ENCODE peak calls at places on chromosomes 12 and 14, in seven cellular contexts. O is neural progenitor cell, D is astrocyte, P is MM.1S, Z is HCT116, J is fibroblast of lung, A is PC-3. W is an unnamed sample.

GRCh38 chr14:84804498-84805294 is 725.2 kb upstream of the FLRT2 start:
- DNase-seq in O (no peak), D (no peak), P (no peak), Z (no peak), J (no peak), A (no peak), W (no peak)

GRCh38 chr12:14454098-14454907 is 88.8 kb downstream of the ATF7IP start:
- DNase-seq in O (peak; percentile 76), D (peak; percentile 10), P (peak; percentile 39), Z (peak; percentile 59), J (peak; percentile 26), A (peak; percentile 59), W (peak; percentile 45)

GRCh38 chr12:103955811-103956514 is 9.7 kb upstream of the TDG start:
- DNase-seq in O (peak; percentile 44), D (peak; percentile 53), P (no peak), Z (no peak), J (peak; percentile 70), A (no peak), W (peak; percentile 40)

GRCh38 chr14:61927521-61927920 is 165.3 kb downstream of the SNAPC1 start:
- DNase-seq in O (peak; percentile 6), D (peak; percentile 84), P (no peak), Z (no peak), J (peak; percentile 87), A (peak; percentile 87), W (peak; percentile 83)

GRCh38 chr12:32515137-32515860 is 115.9 kb downstream of the FGD4 start:
- DNase-seq in O (peak; percentile 25), D (no peak), P (no peak), Z (no peak), J (no peak), A (no peak), W (no peak)

GRCh38 chr12:3885179-3886094 is 12.2 kb upstream of the PARP11 start:
- DNase-seq in O (peak; percentile 70), D (peak; percentile 6), P (peak; percentile 65), Z (peak; percentile 8), J (peak; percentile 17), A (peak; percentile 40), W (peak; percentile 73)

GRCh38 chr14:87999282-87999681 is 5.7 kb upstream of the GPR65 start:
- DNase-seq in O (no peak), D (no peak), P (no peak), Z (no peak), J (no peak), A (no peak), W (no peak)

GRCh38 chr14:95398630-95399547 is 79.2 kb upstream of the CLMN start:
- DNase-seq in O (no peak), D (no peak), P (no peak), Z (no peak), J (no peak), A (no peak), W (no peak)

GRCh38 chr12:95279835-95280234 is 62.2 kb downstream of the VEZT start:
- DNase-seq in O (no peak), D (no peak), P (no peak), Z (no peak), J (no peak), A (no peak), W (no peak)

GRCh38 chr12:124392271-124392990 is 97.5 kb downstream of the RFLNA start:
- DNase-seq in O (peak; percentile 55), D (peak; percentile 61), P (no peak), Z (peak; percentile 55), J (peak; percentile 74), A (no peak), W (peak; percentile 80)

GRCh38 chr14:71344506-71344905 is 437.2 kb downstream of the PCNX1 start:
- DNase-seq in O (no peak), D (no peak), P (no peak), Z (no peak), J (no peak), A (no peak), W (no peak)

GRCh38 chr12:132393991-132394949 is 64.9 kb upstream of the GALNT9 start:
- DNase-seq in O (no peak), D (no peak), P (no peak), Z (no peak), J (no peak), A (peak; percentile 39), W (peak; percentile 48)

GRCh38 chr12:65911321-65911720 is 87.0 kb downstream of the HMGA2 start:
- DNase-seq in O (no peak), D (no peak), P (no peak), Z (no peak), J (peak; percentile 34), A (peak; percentile 40), W (peak; percentile 50)

GRCh38 chr14:86884498-86884897 is 1108.5 kb downstream of the GALC start:
- DNase-seq in O (no peak), D (no peak), P (no peak), Z (no peak), J (no peak), A (no peak), W (no peak)

GRCh38 chr14:51319181-51319597 is 79.1 kb downstream of the TMX1 start:
- DNase-seq in O (peak; percentile 45), D (peak; percentile 36), P (no peak), Z (no peak), J (peak; percentile 54), A (no peak), W (peak; percentile 18)

GRCh38 chr12:75672212-75672611 is 160.8 kb upstream of the KRR1 start:
- DNase-seq in O (no peak), D (no peak), P (no peak), Z (no peak), J (peak; percentile 2), A (no peak), W (no peak)

GRCh38 chr12:77841467-77842054 is 10.9 kb downstream of the NAV3 start:
- DNase-seq in O (no peak), D (no peak), P (peak; percentile 21), Z (no peak), J (no peak), A (peak; percentile 19), W (no peak)

GRCh38 chr12:50515587-50515986 is 10.8 kb downstream of the DIP2B start:
- DNase-seq in O (no peak), D (no peak), P (no peak), Z (no peak), J (no peak), A (no peak), W (no peak)

GRCh38 chr12:50518129-50518528 is 13.3 kb downstream of the DIP2B start:
- DNase-seq in O (no peak), D (no peak), P (no peak), Z (no peak), J (no peak), A (no peak), W (no peak)

GRCh38 chr12:50509009-50509663 is 4.4 kb downstream of the DIP2B start:
- DNase-seq in O (no peak), D (no peak), P (no peak), Z (no peak), J (no peak), A (peak; percentile 62), W (no peak)

GRCh38 chr12:50517456-50518048 is 12.8 kb downstream of the DIP2B start:
- DNase-seq in O (no peak), D (peak; percentile 65), P (peak; percentile 54), Z (no peak), J (peak; percentile 70), A (no peak), W (peak; percentile 65)

GRCh38 chr12:50514526-50515276 is 9.9 kb downstream of the DIP2B start:
- DNase-seq in O (no peak), D (no peak), P (peak; percentile 53), Z (no peak), J (no peak), A (no peak), W (no peak)
- H3K4me2 ChIP-seq in O (no peak overlapping the region), D (no peak overlapping the region), P (peak overlapping the region; percentile 27), Z (no peak overlapping the region), J (no peak overlapping the region), A (no peak overlapping the region), W (no peak overlapping the region)

DNA sequence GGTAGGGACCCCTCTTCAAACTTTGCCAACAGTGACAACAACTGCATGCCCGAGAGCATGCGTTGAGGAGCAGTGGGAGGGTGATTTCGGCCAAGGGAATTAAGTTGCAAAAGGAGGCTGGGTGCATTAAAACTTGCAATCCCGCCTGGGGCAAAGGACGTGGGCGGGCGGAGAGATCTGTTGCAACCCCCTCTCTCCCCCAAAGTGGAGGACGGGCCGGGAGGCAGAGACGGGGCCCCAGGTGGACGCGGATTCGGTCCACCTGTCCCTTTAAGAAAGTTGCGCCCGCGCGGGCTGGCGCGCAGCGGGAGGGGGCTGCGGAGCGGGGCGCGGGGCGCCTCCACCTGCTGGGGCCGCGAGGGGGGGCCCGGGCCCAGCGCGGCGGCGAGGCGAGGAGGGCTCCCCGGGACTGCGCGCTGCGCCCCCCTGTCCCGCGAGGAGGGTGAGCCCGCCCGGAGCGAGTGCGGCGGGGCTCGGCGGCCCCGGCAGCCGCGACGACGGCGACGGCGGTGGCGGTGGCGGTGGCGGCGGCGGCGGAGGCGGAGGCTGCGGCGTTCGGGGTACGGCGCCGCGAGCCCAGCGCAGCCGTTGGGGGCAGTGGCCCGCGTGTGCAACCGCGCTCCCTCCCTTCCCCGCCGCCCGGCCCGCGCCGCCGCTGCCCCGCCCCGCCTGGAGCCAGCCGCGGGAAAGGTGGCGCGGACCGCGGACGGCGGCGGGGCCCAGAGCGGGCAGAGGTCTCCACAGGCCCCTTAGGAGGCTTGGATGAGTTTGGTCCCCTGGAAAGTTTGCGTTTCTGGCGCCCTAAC is 560 bp upstream of the FOXN4 start:
- DNase-seq in O (peak; percentile 66), D (no peak), P (peak; percentile 71), Z (no peak), J (no peak), A (no peak), W (peak; percentile 17)
- TF ChIP-seq EZH2 in O (no peak), D (peak; percentile 65), P (no peak), Z (no peak), J (peak; percentile 46), A (no peak), W (no peak)

DNA sequence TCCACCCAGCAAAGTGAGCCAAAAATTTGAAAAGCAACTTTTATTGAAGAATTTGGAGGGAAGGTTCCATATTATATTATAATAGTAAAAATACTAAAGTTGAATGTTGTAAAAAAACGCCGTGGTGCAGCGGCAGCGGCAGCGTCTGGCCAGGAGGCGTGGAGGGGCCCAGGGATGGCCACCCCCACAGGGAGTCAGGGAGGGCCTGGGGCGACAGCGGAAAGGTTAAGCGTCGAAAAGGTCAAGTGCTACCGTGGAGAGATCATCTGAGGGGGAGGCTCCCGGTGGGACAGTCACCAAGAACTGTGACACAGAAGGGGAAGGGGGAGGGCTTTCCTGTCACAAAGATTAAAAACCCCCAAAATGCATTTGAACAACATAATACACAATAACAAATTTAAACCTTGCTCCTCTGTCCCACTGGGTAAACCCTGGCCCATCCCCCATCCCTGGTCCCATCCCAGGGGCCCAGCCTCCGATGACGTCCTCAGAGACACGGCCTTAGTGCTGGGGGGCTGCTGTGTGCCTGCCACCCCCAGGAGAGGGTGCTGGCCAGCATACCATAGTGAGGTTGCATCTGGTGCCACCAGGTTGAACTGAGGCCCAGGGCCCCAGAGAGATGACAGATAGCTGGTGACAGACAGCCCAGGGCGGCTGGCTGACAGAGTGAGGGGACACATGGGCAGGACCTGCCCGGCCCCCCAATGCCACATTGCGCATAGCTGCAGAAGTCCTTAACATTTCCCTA is 16.6 kb downstream of the SIVA1 start:
- DNase-seq in O (no peak), D (no peak), P (no peak), Z (no peak), J (no peak), A (no peak), W (no peak)
- H3K9ac ChIP-seq in O (no peak overlapping the region), D (no peak overlapping the region), P (no peak overlapping the region), Z (no peak overlapping the region), J (no peak overlapping the region), A (no peak overlapping the region), W (no peak overlapping the region)

GRCh38 chr12:109029411-109029810 is 8.5 kb upstream of the SVOP start:
- DNase-seq in O (no peak), D (no peak), P (no peak), Z (no peak), J (no peak), A (no peak), W (no peak)
- H3K4me2 ChIP-seq in O (no peak overlapping the region), D (no peak overlapping the region), P (no peak overlapping the region), Z (no peak overlapping the region), J (no peak overlapping the region), A (no peak overlapping the region), W (no peak overlapping the region)